ENCODE peak calls at places on chromosome 9, in ten cellular contexts. L is NCI-H1092 treated with DMSO at 0.1 percent for 48 hours; G is HS-5; R is right atrium auricular region; P is RPMI8226; N is stimulated activated CD4-positive, alpha-beta T cell treated with anti-CD3 and anti-CD28 coated beads, TNF-alpha, amount 100 ng/mL, for 1 hour; A is bronchial epithelial cell; D is NCI-H1105; W is GM23248; X is HFF-Myc. C is an unnamed sample.

GRCh38 chr9:4315582-4316215 is 15.8 kb upstream of the GLIS3 start:
- DNase-seq in X (no peak), L (peak; percentile 75), N (peak; percentile 25), W (peak; percentile 80), P (peak; percentile 69), R (peak; percentile 76), A (peak; percentile 69), D (peak; percentile 68), G (no peak), C (peak; percentile 89)

GRCh38 chr9:121741198-121741918 is 89.9 kb downstream of the DAB2IP start:
- DNase-seq in R (no peak), P (no peak), L (no peak), X (no peak), G (no peak), W (no peak), N (no peak), A (no peak), D (no peak), C (no peak)

GRCh38 chr9:133273819-133274218 is 1.2 kb downstream of the ABO start:
- DNase-seq in L (no peak), P (no peak), W (no peak), D (no peak), R (no peak), A (no peak), X (no peak), G (no peak), N (no peak), C (peak; percentile 54)

GRCh38 chr9:389159-389558 is 174.5 kb downstream of the DOCK8 start:
- DNase-seq in A (no peak), G (no peak), R (no peak), L (no peak), N (no peak), W (no peak), X (no peak), P (no peak), D (no peak), C (no peak)

GRCh38 chr9:111896942-111897830 is 572 bp downstream of the UGCG start:
- DNase-seq in N (no peak), A (no peak), G (no peak), P (peak; percentile 2), W (peak; percentile 65), L (peak; percentile 88), D (peak; percentile 39), X (no peak), R (no peak), C (peak; percentile 85)

GRCh38 chr9:113646946-113647914 is 183.7 kb downstream of the RGS3 start:
- DNase-seq in G (no peak), R (no peak), X (no peak), L (no peak), A (no peak), N (no peak), W (no peak), P (no peak), D (no peak), C (no peak)

GRCh38 chr9:90898229-90898628 is 96.6 kb downstream of the SYK start:
- DNase-seq in A (no peak), R (no peak), L (no peak), D (no peak), P (no peak), G (no peak), X (no peak), W (peak; percentile 30), N (no peak), C (no peak)

GRCh38 chr9:73118297-73118696 is 33.4 kb upstream of the ANXA1 start:
- DNase-seq in X (no peak), G (no peak), D (no peak), W (peak; percentile 69), A (peak; percentile 90), R (no peak), P (no peak), N (no peak), L (no peak), C (no peak)

GRCh38 chr9:2559212-2560152 is 62.1 kb upstream of the VLDLR start:
- DNase-seq in A (peak; percentile 70), L (no peak), N (no peak), D (no peak), R (peak; percentile 90), W (peak; percentile 94), P (no peak), X (peak; percentile 88), G (peak; percentile 73), C (no peak)

GRCh38 chr9:81108391-81108790 is 581.0 kb downstream of the TLE1 start:
- DNase-seq in A (peak; percentile 67), P (no peak), R (no peak), D (no peak), L (no peak), W (no peak), X (no peak), G (peak; percentile 20), N (no peak), C (no peak)

GRCh38 chr9:90441814-90442213 is 200.8 kb downstream of the DIRAS2 start:
- DNase-seq in X (no peak), P (no peak), D (no peak), R (no peak), A (peak; percentile 18), N (no peak), G (no peak), L (peak; percentile 12), W (no peak), C (no peak)

GRCh38 chr9:133834080-133834976 is 96.2 kb upstream of the SARDH start:
- DNase-seq in X (no peak), N (no peak), D (no peak), W (no peak), P (no peak), R (no peak), A (no peak), L (no peak), G (no peak), C (no peak)

GRCh38 chr9:110255064-110255416 is 1.3 kb downstream of the TXN start:
- DNase-seq in L (peak; percentile 21), D (peak; percentile 14), G (no peak), A (no peak), N (no peak), X (no peak), R (no peak), W (no peak), P (no peak), C (no peak)

C was measured in osteocyte.